ENCODE peak calls at places on chromosomes 12 and 14, in six cellular contexts. One of them, this sample, is unnamed.

GRCh38 chr12:68259318-68259940 is 6.0 kb upstream of the IL22 start:
- DNase-seq in GM18507: no peak
- DNase-seq in head of caudate nucleus: no peak
- DNase-seq in HFFc6: peak
- DNase-seq in SW480: no peak
- DNase-seq in AG04450: no peak
- DNase-seq in this sample: no peak

GRCh38 chr12:68521848-68522502 is 88.7 kb upstream of the RAP1B start:
- DNase-seq in head of caudate nucleus: no peak
- DNase-seq in GM18507: no peak
- DNase-seq in SW480: no peak
- DNase-seq in AG04450: no peak
- DNase-seq in HFFc6: no peak
- DNase-seq in this sample: no peak

GRCh38 chr14:54699087-54699530 is 132.2 kb downstream of the SAMD4A start:
- DNase-seq in AG04450: no peak
- DNase-seq in GM18507: no peak
- DNase-seq in HFFc6: no peak
- DNase-seq in SW480: peak
- DNase-seq in head of caudate nucleus: no peak
- DNase-seq in this sample: peak

GRCh38 chr14:45201908-45202307 is 51.1 kb downstream of the MIS18BP1 start:
- DNase-seq in SW480: no peak
- DNase-seq in AG04450: no peak
- DNase-seq in HFFc6: peak
- DNase-seq in GM18507: no peak
- DNase-seq in head of caudate nucleus: no peak
- DNase-seq in this sample: peak

GRCh38 chr14:61113561-61113960 is 132.5 kb downstream of the SLC38A6 start:
- DNase-seq in AG04450: no peak
- DNase-seq in GM18507: no peak
- DNase-seq in head of caudate nucleus: no peak
- DNase-seq in SW480: no peak
- DNase-seq in HFFc6: no peak
- DNase-seq in this sample: no peak

GRCh38 chr14:72836085-72836484 is 57.8 kb downstream of the DPF3 start:
- DNase-seq in AG04450: no peak
- DNase-seq in head of caudate nucleus: no peak
- DNase-seq in GM18507: no peak
- DNase-seq in HFFc6: no peak
- DNase-seq in SW480: no peak
- DNase-seq in this sample: no peak

GRCh38 chr12:74747305-74747704 is 209.7 kb downstream of the ATXN7L3B start:
- DNase-seq in GM18507: no peak
- DNase-seq in head of caudate nucleus: no peak
- DNase-seq in SW480: peak
- DNase-seq in HFFc6: peak
- DNase-seq in AG04450: no peak
- DNase-seq in this sample: no peak

GRCh38 chr12:93802698-93803097 is 125.5 kb downstream of the CRADD start:
- DNase-seq in GM18507: no peak
- DNase-seq in head of caudate nucleus: no peak
- DNase-seq in HFFc6: peak
- DNase-seq in SW480: no peak
- DNase-seq in AG04450: no peak
- DNase-seq in this sample: no peak